ENCODE peak calls at places on chromosomes 16 and 17, in eight cellular contexts. One of them, this sample, is unnamed.

GRCh38 chr16:489606-490005 is 37.9 kb upstream of the CAPN15 start:
- DNase-seq in HCT116: no peak
- DNase-seq in IMR-90: no peak
- DNase-seq in ovary: no peak
- DNase-seq in upper lobe of right lung: no peak
- DNase-seq in A549: no peak
- DNase-seq in AG10803: no peak
- DNase-seq in fibroblast of the aortic adventitia: no peak
- DNase-seq in this sample: no peak

GRCh38 chr17:68819465-68819864 is 135.7 kb downstream of the ABCA8 start:
- DNase-seq in HCT116: no peak
- DNase-seq in IMR-90: no peak
- DNase-seq in ovary: no peak
- DNase-seq in upper lobe of right lung: no peak
- DNase-seq in A549: no peak
- DNase-seq in AG10803: no peak
- DNase-seq in fibroblast of the aortic adventitia: no peak
- DNase-seq in this sample: no peak

GRCh38 chr17:4229627-4230026 is 34.2 kb downstream of the ANKFY1 start:
- DNase-seq in HCT116: no peak
- DNase-seq in IMR-90: peak; percentile 65
- DNase-seq in ovary: peak; percentile 64
- DNase-seq in upper lobe of right lung: no peak
- DNase-seq in A549: no peak
- DNase-seq in AG10803: peak; percentile 91
- DNase-seq in fibroblast of the aortic adventitia: peak; percentile 78
- DNase-seq in this sample: peak; percentile 65

GRCh38 chr17:75262112-75262606 is 480 bp downstream of the MRPS7 start:
- DNase-seq in HCT116: no peak
- DNase-seq in IMR-90: no peak
- DNase-seq in ovary: no peak
- DNase-seq in upper lobe of right lung: no peak
- DNase-seq in A549: no peak
- DNase-seq in AG10803: no peak
- DNase-seq in fibroblast of the aortic adventitia: no peak
- DNase-seq in this sample: no peak

GRCh38 chr17:57195790-57196460 is 60.4 kb upstream of the MSI2 start:
- DNase-seq in HCT116: no peak
- DNase-seq in IMR-90: no peak
- DNase-seq in ovary: no peak
- DNase-seq in upper lobe of right lung: no peak
- DNase-seq in A549: no peak
- DNase-seq in AG10803: no peak
- DNase-seq in fibroblast of the aortic adventitia: no peak
- DNase-seq in this sample: peak; percentile 39

GRCh38 chr17:13266596-13266995 is 248.8 kb upstream of the ELAC2 start:
- DNase-seq in HCT116: no peak
- DNase-seq in IMR-90: peak; percentile 16
- DNase-seq in ovary: no peak
- DNase-seq in upper lobe of right lung: no peak
- DNase-seq in A549: no peak
- DNase-seq in AG10803: peak; percentile 56
- DNase-seq in fibroblast of the aortic adventitia: peak; percentile 83
- DNase-seq in this sample: peak; percentile 4

GRCh38 chr17:40320771-40321501 is 12.0 kb downstream of the RARA start:
- DNase-seq in HCT116: no peak
- DNase-seq in IMR-90: no peak
- DNase-seq in ovary: peak; percentile 83
- DNase-seq in upper lobe of right lung: peak; percentile 81
- DNase-seq in A549: no peak
- DNase-seq in AG10803: peak; percentile 65
- DNase-seq in fibroblast of the aortic adventitia: peak; percentile 65
- DNase-seq in this sample: no peak

GRCh38 chr17:80755650-80756405 is 211.2 kb downstream of the RPTOR start:
- DNase-seq in HCT116: no peak
- DNase-seq in IMR-90: no peak
- DNase-seq in ovary: no peak
- DNase-seq in upper lobe of right lung: no peak
- DNase-seq in A549: no peak
- DNase-seq in AG10803: no peak
- DNase-seq in fibroblast of the aortic adventitia: no peak
- DNase-seq in this sample: no peak

GRCh38 chr16:8898660-8899318 is 16.6 kb downstream of the LITAFD start:
- DNase-seq in HCT116: no peak
- DNase-seq in IMR-90: no peak
- DNase-seq in ovary: no peak
- DNase-seq in upper lobe of right lung: no peak
- DNase-seq in A549: no peak
- DNase-seq in AG10803: no peak
- DNase-seq in fibroblast of the aortic adventitia: no peak
- DNase-seq in this sample: no peak

GRCh38 chr16:19073344-19073743 is 5.9 kb downstream of the COQ7 start:
- DNase-seq in HCT116: no peak
- DNase-seq in IMR-90: no peak
- DNase-seq in ovary: no peak
- DNase-seq in upper lobe of right lung: no peak
- DNase-seq in A549: no peak
- DNase-seq in AG10803: no peak
- DNase-seq in fibroblast of the aortic adventitia: no peak
- DNase-seq in this sample: no peak

GRCh38 chr16:10408824-10409381 is 23.0 kb downstream of the ATF7IP2 start:
- DNase-seq in HCT116: no peak
- DNase-seq in IMR-90: no peak
- DNase-seq in ovary: no peak
- DNase-seq in upper lobe of right lung: no peak
- DNase-seq in A549: no peak
- DNase-seq in AG10803: no peak
- DNase-seq in fibroblast of the aortic adventitia: no peak
- DNase-seq in this sample: peak; percentile 38

GRCh38 chr17:67178555-67178954 is 66.4 kb downstream of the HELZ start:
- DNase-seq in HCT116: no peak
- DNase-seq in IMR-90: no peak
- DNase-seq in ovary: no peak
- DNase-seq in upper lobe of right lung: no peak
- DNase-seq in A549: no peak
- DNase-seq in AG10803: no peak
- DNase-seq in fibroblast of the aortic adventitia: no peak
- DNase-seq in this sample: no peak

GRCh38 chr16:27238016-27238587 is 30.5 kb downstream of the NSMCE1 start:
- DNase-seq in HCT116: no peak
- DNase-seq in IMR-90: no peak
- DNase-seq in ovary: no peak
- DNase-seq in upper lobe of right lung: peak; percentile 74
- DNase-seq in A549: no peak
- DNase-seq in AG10803: no peak
- DNase-seq in fibroblast of the aortic adventitia: no peak
- DNase-seq in this sample: no peak

GRCh38 chr17:55198690-55199370 is 65.9 kb upstream of the HLF start:
- DNase-seq in HCT116: no peak
- DNase-seq in IMR-90: no peak
- DNase-seq in ovary: no peak
- DNase-seq in upper lobe of right lung: no peak
- DNase-seq in A549: no peak
- DNase-seq in AG10803: peak; percentile 51
- DNase-seq in fibroblast of the aortic adventitia: no peak
- DNase-seq in this sample: no peak

GRCh38 chr17:38320482-38320881 is 23.3 kb downstream of the GPR179 start:
- DNase-seq in HCT116: no peak
- DNase-seq in IMR-90: no peak
- DNase-seq in ovary: no peak
- DNase-seq in upper lobe of right lung: peak; percentile 79
- DNase-seq in A549: no peak
- DNase-seq in AG10803: no peak
- DNase-seq in fibroblast of the aortic adventitia: no peak
- DNase-seq in this sample: no peak

GRCh38 chr16:83842755-83843507 is 35.2 kb downstream of the HSBP1 start:
- DNase-seq in HCT116: no peak
- DNase-seq in IMR-90: no peak
- DNase-seq in ovary: no peak
- DNase-seq in upper lobe of right lung: no peak
- DNase-seq in A549: no peak
- DNase-seq in AG10803: no peak
- DNase-seq in fibroblast of the aortic adventitia: no peak
- DNase-seq in this sample: peak; percentile 35

GRCh38 chr17:20281860-20282259 is 185.5 kb downstream of the LGALS9B start:
- DNase-seq in HCT116: no peak
- DNase-seq in IMR-90: no peak
- DNase-seq in ovary: no peak
- DNase-seq in upper lobe of right lung: peak; percentile 82
- DNase-seq in A549: no peak
- DNase-seq in AG10803: no peak
- DNase-seq in fibroblast of the aortic adventitia: no peak
- DNase-seq in this sample: peak; percentile 37

GRCh38 chr16:21339269-21339641 is 61.2 kb upstream of the CRYM start:
- DNase-seq in HCT116: no peak
- DNase-seq in IMR-90: no peak
- DNase-seq in ovary: no peak
- DNase-seq in upper lobe of right lung: no peak
- DNase-seq in A549: no peak
- DNase-seq in AG10803: no peak
- DNase-seq in fibroblast of the aortic adventitia: no peak
- DNase-seq in this sample: no peak

GRCh38 chr17:63275318-63275967 is 170.7 kb downstream of the CYB561 start:
- DNase-seq in HCT116: peak; percentile 99
- DNase-seq in IMR-90: peak; percentile 99
- DNase-seq in ovary: no peak
- DNase-seq in upper lobe of right lung: no peak
- DNase-seq in A549: peak; percentile 82
- DNase-seq in AG10803: peak; percentile 93
- DNase-seq in fibroblast of the aortic adventitia: peak; percentile 97
- DNase-seq in this sample: peak; percentile 96

GRCh38 chr17:73091770-73092517 is 544 bp downstream of the SLC39A11 start:
- DNase-seq in HCT116: no peak
- DNase-seq in IMR-90: peak; percentile 36
- DNase-seq in ovary: peak; percentile 35
- DNase-seq in upper lobe of right lung: no peak
- DNase-seq in A549: peak; percentile 74
- DNase-seq in AG10803: no peak
- DNase-seq in fibroblast of the aortic adventitia: peak; percentile 25
- DNase-seq in this sample: no peak

GRCh38 chr17:39929657-39930407 is 2.3 kb downstream of the LRRC3C start:
- DNase-seq in HCT116: no peak
- DNase-seq in IMR-90: peak; percentile 82
- DNase-seq in ovary: no peak
- DNase-seq in upper lobe of right lung: no peak
- DNase-seq in A549: peak; percentile 36
- DNase-seq in AG10803: peak; percentile 92
- DNase-seq in fibroblast of the aortic adventitia: peak; percentile 89
- DNase-seq in this sample: peak; percentile 87

GRCh38 chr16:88287219-88287618 is 95.5 kb upstream of the ZNF469 start:
- DNase-seq in HCT116: peak; percentile 63
- DNase-seq in IMR-90: no peak
- DNase-seq in ovary: no peak
- DNase-seq in upper lobe of right lung: no peak
- DNase-seq in A549: no peak
- DNase-seq in AG10803: no peak
- DNase-seq in fibroblast of the aortic adventitia: peak; percentile 16
- DNase-seq in this sample: no peak
- TF ChIP-seq CTCF in HCT116: peak; percentile 100
- TF ChIP-seq CTCF in IMR-90: peak; percentile 34
- TF ChIP-seq CTCF in ovary: no peak
- TF ChIP-seq CTCF in upper lobe of right lung: peak; percentile 28
- TF ChIP-seq CTCF in A549: peak; percentile 32
- TF ChIP-seq CTCF in AG10803: peak; percentile 49
- TF ChIP-seq CTCF in fibroblast of the aortic adventitia: peak; percentile 56
- TF ChIP-seq CTCF in this sample: peak; percentile 63

DNA sequence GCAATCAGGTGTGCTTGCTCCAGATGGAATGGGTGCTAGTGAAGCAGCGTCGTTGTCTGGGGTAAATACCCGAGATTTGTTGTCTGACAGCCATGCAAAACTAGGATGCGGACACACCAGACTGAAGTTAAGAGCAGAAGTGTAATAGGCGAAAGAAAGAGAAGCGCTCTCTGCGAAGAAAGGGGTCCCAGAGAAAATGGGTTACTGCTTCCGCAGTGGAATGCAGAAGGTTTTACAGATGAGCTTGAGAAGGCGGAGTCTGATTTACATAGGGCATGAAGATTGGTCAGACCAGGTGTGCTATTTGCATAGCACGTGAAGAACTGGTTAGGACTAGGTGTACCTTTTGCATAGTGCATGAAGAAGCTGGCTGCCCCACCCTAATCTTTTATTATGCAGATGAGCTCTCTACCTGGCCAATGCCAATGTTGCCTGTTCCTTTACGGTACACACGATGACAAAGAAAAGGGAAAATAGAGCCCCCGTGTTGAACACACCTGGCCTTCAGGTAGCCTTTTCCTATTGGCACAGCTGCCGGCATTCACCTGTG is 32.0 kb upstream of the SNN start:
- DNase-seq in HCT116: no peak
- DNase-seq in IMR-90: no peak
- DNase-seq in ovary: no peak
- DNase-seq in upper lobe of right lung: no peak
- DNase-seq in A549: no peak
- DNase-seq in AG10803: no peak
- DNase-seq in fibroblast of the aortic adventitia: no peak
- DNase-seq in this sample: no peak
- H3K4me3 ChIP-seq in HCT116: no peak overlapping the region
- H3K4me3 ChIP-seq in IMR-90: no peak overlapping the region
- H3K4me3 ChIP-seq in ovary: no peak overlapping the region
- H3K4me3 ChIP-seq in upper lobe of right lung: no peak overlapping the region
- H3K4me3 ChIP-seq in A549: no peak overlapping the region
- H3K4me3 ChIP-seq in AG10803: no peak overlapping the region
- H3K4me3 ChIP-seq in fibroblast of the aortic adventitia: no peak overlapping the region
- H3K4me3 ChIP-seq in this sample: no peak overlapping the region

GRCh38 chr17:28369684-28370034 is 448 bp downstream of the VTN start:
- DNase-seq in HCT116: no peak
- DNase-seq in IMR-90: no peak
- DNase-seq in ovary: no peak
- DNase-seq in upper lobe of right lung: peak; percentile 59
- DNase-seq in A549: no peak
- DNase-seq in AG10803: no peak
- DNase-seq in fibroblast of the aortic adventitia: no peak
- DNase-seq in this sample: no peak
- TF ChIP-seq CTCF in HCT116: no peak
- TF ChIP-seq CTCF in IMR-90: no peak
- TF ChIP-seq CTCF in ovary: no peak
- TF ChIP-seq CTCF in upper lobe of right lung: no peak
- TF ChIP-seq CTCF in A549: no peak
- TF ChIP-seq CTCF in AG10803: no peak
- TF ChIP-seq CTCF in fibroblast of the aortic adventitia: no peak
- TF ChIP-seq CTCF in this sample: no peak

GRCh38 chr16:86604436-86605220 is 26.3 kb downstream of the FOXL1 start:
- DNase-seq in HCT116: no peak
- DNase-seq in IMR-90: no peak
- DNase-seq in ovary: no peak
- DNase-seq in upper lobe of right lung: no peak
- DNase-seq in A549: no peak
- DNase-seq in AG10803: no peak
- DNase-seq in fibroblast of the aortic adventitia: no peak
- DNase-seq in this sample: no peak
- H3K4me3 ChIP-seq in HCT116: no peak overlapping the region
- H3K4me3 ChIP-seq in IMR-90: no peak overlapping the region
- H3K4me3 ChIP-seq in ovary: no peak overlapping the region
- H3K4me3 ChIP-seq in upper lobe of right lung: peak overlapping the region; percentile 37
- H3K4me3 ChIP-seq in A549: no peak overlapping the region
- H3K4me3 ChIP-seq in AG10803: no peak overlapping the region
- H3K4me3 ChIP-seq in fibroblast of the aortic adventitia: no peak overlapping the region
- H3K4me3 ChIP-seq in this sample: no peak overlapping the region

GRCh38 chr17:1628856-1629646 is 417 bp upstream of the SLC43A2 start:
- DNase-seq in HCT116: peak; percentile 82
- DNase-seq in IMR-90: peak; percentile 87
- DNase-seq in ovary: peak; percentile 93
- DNase-seq in upper lobe of right lung: peak; percentile 98
- DNase-seq in A549: peak; percentile 100
- DNase-seq in AG10803: peak; percentile 93
- DNase-seq in fibroblast of the aortic adventitia: peak; percentile 90
- DNase-seq in this sample: peak; percentile 94
- TF ChIP-seq CTCF in HCT116: peak; percentile 16
- TF ChIP-seq CTCF in IMR-90: peak; percentile 42
- TF ChIP-seq CTCF in ovary: peak; percentile 10
- TF ChIP-seq CTCF in upper lobe of right lung: peak; percentile 43
- TF ChIP-seq CTCF in A549: peak; percentile 62
- TF ChIP-seq CTCF in AG10803: no peak
- TF ChIP-seq CTCF in fibroblast of the aortic adventitia: no peak
- TF ChIP-seq CTCF in this sample: no peak

This sample was measured in choroid plexus epithelial cell.